ENCODE peak calls at places on chromosomes 13 and 19, in ten cellular contexts. One of them, this sample, is unnamed.

GRCh38 chr13:112254061-112254818 is 121.9 kb upstream of the SPACA7 start:
- DNase-seq in astrocyte of the hippocampus: no peak
- DNase-seq in T-helper 17 cell: no peak
- DNase-seq in stimulated activated CD8-positive, alpha-beta memory T cell treated with anti-CD3 and anti-CD28 coated beads, Interleukin-4, amount 100 ng/mL, for 1 hour: no peak
- DNase-seq in RPMI7951: no peak
- DNase-seq in activated CD4-positive, alpha-beta T cell treated with anti-CD3 and anti-CD28 coated beads, Interleukin-2, amount 50 U/mL, for 1 hour: no peak
- DNase-seq in AG08396: no peak
- DNase-seq in heart left ventricle: no peak
- DNase-seq in upper lobe of left lung: peak
- DNase-seq in stimulated activated CD4-positive, alpha-beta T cell treated with anti-CD3 and anti-CD28 coated beads, TNF-alpha, amount 100 ng/mL, for 4 hours: no peak
- DNase-seq in this sample: no peak

GRCh38 chr13:28582225-28582891 is 76.6 kb upstream of the POMP start:
- DNase-seq in T-helper 17 cell: no peak
- DNase-seq in activated CD4-positive, alpha-beta T cell treated with anti-CD3 and anti-CD28 coated beads, Interleukin-2, amount 50 U/mL, for 1 hour: no peak
- DNase-seq in stimulated activated CD8-positive, alpha-beta memory T cell treated with anti-CD3 and anti-CD28 coated beads, Interleukin-4, amount 100 ng/mL, for 1 hour: no peak
- DNase-seq in RPMI7951: no peak
- DNase-seq in heart left ventricle: no peak
- DNase-seq in stimulated activated CD4-positive, alpha-beta T cell treated with anti-CD3 and anti-CD28 coated beads, TNF-alpha, amount 100 ng/mL, for 4 hours: no peak
- DNase-seq in astrocyte of the hippocampus: no peak
- DNase-seq in AG08396: no peak
- DNase-seq in upper lobe of left lung: no peak
- DNase-seq in this sample: no peak

GRCh38 chr13:111033172-111034133 is 81.7 kb upstream of the ARHGEF7 start:
- DNase-seq in activated CD4-positive, alpha-beta T cell treated with anti-CD3 and anti-CD28 coated beads, Interleukin-2, amount 50 U/mL, for 1 hour: no peak
- DNase-seq in RPMI7951: peak
- DNase-seq in astrocyte of the hippocampus: no peak
- DNase-seq in stimulated activated CD4-positive, alpha-beta T cell treated with anti-CD3 and anti-CD28 coated beads, TNF-alpha, amount 100 ng/mL, for 4 hours: no peak
- DNase-seq in T-helper 17 cell: no peak
- DNase-seq in upper lobe of left lung: no peak
- DNase-seq in heart left ventricle: no peak
- DNase-seq in stimulated activated CD8-positive, alpha-beta memory T cell treated with anti-CD3 and anti-CD28 coated beads, Interleukin-4, amount 100 ng/mL, for 1 hour: no peak
- DNase-seq in AG08396: no peak
- DNase-seq in this sample: no peak

GRCh38 chr13:90696656-90697055 is 650.8 kb upstream of the MIR17HG start:
- DNase-seq in stimulated activated CD4-positive, alpha-beta T cell treated with anti-CD3 and anti-CD28 coated beads, TNF-alpha, amount 100 ng/mL, for 4 hours: no peak
- DNase-seq in heart left ventricle: no peak
- DNase-seq in activated CD4-positive, alpha-beta T cell treated with anti-CD3 and anti-CD28 coated beads, Interleukin-2, amount 50 U/mL, for 1 hour: no peak
- DNase-seq in stimulated activated CD8-positive, alpha-beta memory T cell treated with anti-CD3 and anti-CD28 coated beads, Interleukin-4, amount 100 ng/mL, for 1 hour: no peak
- DNase-seq in astrocyte of the hippocampus: no peak
- DNase-seq in AG08396: no peak
- DNase-seq in upper lobe of left lung: no peak
- DNase-seq in RPMI7951: no peak
- DNase-seq in T-helper 17 cell: no peak
- DNase-seq in this sample: no peak

GRCh38 chr13:25064396-25064795 is 31.5 kb upstream of the PABPC3 start:
- DNase-seq in RPMI7951: no peak
- DNase-seq in T-helper 17 cell: no peak
- DNase-seq in stimulated activated CD8-positive, alpha-beta memory T cell treated with anti-CD3 and anti-CD28 coated beads, Interleukin-4, amount 100 ng/mL, for 1 hour: no peak
- DNase-seq in astrocyte of the hippocampus: no peak
- DNase-seq in upper lobe of left lung: no peak
- DNase-seq in activated CD4-positive, alpha-beta T cell treated with anti-CD3 and anti-CD28 coated beads, Interleukin-2, amount 50 U/mL, for 1 hour: no peak
- DNase-seq in heart left ventricle: no peak
- DNase-seq in stimulated activated CD4-positive, alpha-beta T cell treated with anti-CD3 and anti-CD28 coated beads, TNF-alpha, amount 100 ng/mL, for 4 hours: no peak
- DNase-seq in AG08396: no peak
- DNase-seq in this sample: no peak

GRCh38 chr13:98216135-98216565 is 39.1 kb upstream of the RNF113B start:
- DNase-seq in activated CD4-positive, alpha-beta T cell treated with anti-CD3 and anti-CD28 coated beads, Interleukin-2, amount 50 U/mL, for 1 hour: no peak
- DNase-seq in RPMI7951: peak
- DNase-seq in T-helper 17 cell: no peak
- DNase-seq in upper lobe of left lung: no peak
- DNase-seq in stimulated activated CD4-positive, alpha-beta T cell treated with anti-CD3 and anti-CD28 coated beads, TNF-alpha, amount 100 ng/mL, for 4 hours: no peak
- DNase-seq in astrocyte of the hippocampus: peak
- DNase-seq in stimulated activated CD8-positive, alpha-beta memory T cell treated with anti-CD3 and anti-CD28 coated beads, Interleukin-4, amount 100 ng/mL, for 1 hour: no peak
- DNase-seq in AG08396: peak
- DNase-seq in heart left ventricle: peak
- DNase-seq in this sample: peak

GRCh38 chr13:42486711-42487198 is 87.2 kb upstream of the TNFSF11 start:
- DNase-seq in stimulated activated CD8-positive, alpha-beta memory T cell treated with anti-CD3 and anti-CD28 coated beads, Interleukin-4, amount 100 ng/mL, for 1 hour: no peak
- DNase-seq in upper lobe of left lung: no peak
- DNase-seq in heart left ventricle: no peak
- DNase-seq in RPMI7951: peak
- DNase-seq in activated CD4-positive, alpha-beta T cell treated with anti-CD3 and anti-CD28 coated beads, Interleukin-2, amount 50 U/mL, for 1 hour: no peak
- DNase-seq in T-helper 17 cell: no peak
- DNase-seq in AG08396: peak
- DNase-seq in stimulated activated CD4-positive, alpha-beta T cell treated with anti-CD3 and anti-CD28 coated beads, TNF-alpha, amount 100 ng/mL, for 4 hours: no peak
- DNase-seq in astrocyte of the hippocampus: peak
- DNase-seq in this sample: no peak

GRCh38 chr19:17788632-17789031 is 6.3 kb upstream of the B3GNT3 start:
- DNase-seq in upper lobe of left lung: no peak
- DNase-seq in RPMI7951: no peak
- DNase-seq in activated CD4-positive, alpha-beta T cell treated with anti-CD3 and anti-CD28 coated beads, Interleukin-2, amount 50 U/mL, for 1 hour: no peak
- DNase-seq in stimulated activated CD8-positive, alpha-beta memory T cell treated with anti-CD3 and anti-CD28 coated beads, Interleukin-4, amount 100 ng/mL, for 1 hour: no peak
- DNase-seq in astrocyte of the hippocampus: no peak
- DNase-seq in AG08396: no peak
- DNase-seq in T-helper 17 cell: no peak
- DNase-seq in stimulated activated CD4-positive, alpha-beta T cell treated with anti-CD3 and anti-CD28 coated beads, TNF-alpha, amount 100 ng/mL, for 4 hours: no peak
- DNase-seq in heart left ventricle: no peak
- DNase-seq in this sample: no peak

GRCh38 chr13:106520205-106521004 is 15.1 kb downstream of the EFNB2 start:
- DNase-seq in activated CD4-positive, alpha-beta T cell treated with anti-CD3 and anti-CD28 coated beads, Interleukin-2, amount 50 U/mL, for 1 hour: no peak
- DNase-seq in heart left ventricle: no peak
- DNase-seq in T-helper 17 cell: no peak
- DNase-seq in upper lobe of left lung: no peak
- DNase-seq in stimulated activated CD4-positive, alpha-beta T cell treated with anti-CD3 and anti-CD28 coated beads, TNF-alpha, amount 100 ng/mL, for 4 hours: no peak
- DNase-seq in stimulated activated CD8-positive, alpha-beta memory T cell treated with anti-CD3 and anti-CD28 coated beads, Interleukin-4, amount 100 ng/mL, for 1 hour: no peak
- DNase-seq in RPMI7951: no peak
- DNase-seq in AG08396: peak
- DNase-seq in astrocyte of the hippocampus: peak
- DNase-seq in this sample: no peak

GRCh38 chr19:50897191-50897607 is 14.0 kb downstream of the KLK4 start:
- DNase-seq in T-helper 17 cell: no peak
- DNase-seq in upper lobe of left lung: no peak
- DNase-seq in RPMI7951: no peak
- DNase-seq in heart left ventricle: no peak
- DNase-seq in stimulated activated CD4-positive, alpha-beta T cell treated with anti-CD3 and anti-CD28 coated beads, TNF-alpha, amount 100 ng/mL, for 4 hours: no peak
- DNase-seq in stimulated activated CD8-positive, alpha-beta memory T cell treated with anti-CD3 and anti-CD28 coated beads, Interleukin-4, amount 100 ng/mL, for 1 hour: no peak
- DNase-seq in activated CD4-positive, alpha-beta T cell treated with anti-CD3 and anti-CD28 coated beads, Interleukin-2, amount 50 U/mL, for 1 hour: no peak
- DNase-seq in astrocyte of the hippocampus: no peak
- DNase-seq in AG08396: no peak
- DNase-seq in this sample: no peak

GRCh38 chr13:46341112-46341711 is 45.8 kb downstream of the RUBCNL start:
- DNase-seq in activated CD4-positive, alpha-beta T cell treated with anti-CD3 and anti-CD28 coated beads, Interleukin-2, amount 50 U/mL, for 1 hour: no peak
- DNase-seq in astrocyte of the hippocampus: peak
- DNase-seq in T-helper 17 cell: no peak
- DNase-seq in stimulated activated CD8-positive, alpha-beta memory T cell treated with anti-CD3 and anti-CD28 coated beads, Interleukin-4, amount 100 ng/mL, for 1 hour: no peak
- DNase-seq in stimulated activated CD4-positive, alpha-beta T cell treated with anti-CD3 and anti-CD28 coated beads, TNF-alpha, amount 100 ng/mL, for 4 hours: no peak
- DNase-seq in AG08396: no peak
- DNase-seq in upper lobe of left lung: no peak
- DNase-seq in heart left ventricle: no peak
- DNase-seq in RPMI7951: peak
- DNase-seq in this sample: no peak

GRCh38 chr13:64755961-64756360 is 2474.2 kb downstream of the PCDH9 start:
- DNase-seq in stimulated activated CD8-positive, alpha-beta memory T cell treated with anti-CD3 and anti-CD28 coated beads, Interleukin-4, amount 100 ng/mL, for 1 hour: no peak
- DNase-seq in activated CD4-positive, alpha-beta T cell treated with anti-CD3 and anti-CD28 coated beads, Interleukin-2, amount 50 U/mL, for 1 hour: no peak
- DNase-seq in stimulated activated CD4-positive, alpha-beta T cell treated with anti-CD3 and anti-CD28 coated beads, TNF-alpha, amount 100 ng/mL, for 4 hours: no peak
- DNase-seq in RPMI7951: peak
- DNase-seq in upper lobe of left lung: no peak
- DNase-seq in astrocyte of the hippocampus: peak
- DNase-seq in heart left ventricle: no peak
- DNase-seq in AG08396: no peak
- DNase-seq in T-helper 17 cell: no peak
- DNase-seq in this sample: peak

GRCh38 chr13:46389457-46389856 is 2.4 kb upstream of the RUBCNL start:
- DNase-seq in T-helper 17 cell: no peak
- DNase-seq in stimulated activated CD8-positive, alpha-beta memory T cell treated with anti-CD3 and anti-CD28 coated beads, Interleukin-4, amount 100 ng/mL, for 1 hour: no peak
- DNase-seq in RPMI7951: no peak
- DNase-seq in astrocyte of the hippocampus: no peak
- DNase-seq in upper lobe of left lung: no peak
- DNase-seq in heart left ventricle: no peak
- DNase-seq in AG08396: no peak
- DNase-seq in activated CD4-positive, alpha-beta T cell treated with anti-CD3 and anti-CD28 coated beads, Interleukin-2, amount 50 U/mL, for 1 hour: no peak
- DNase-seq in stimulated activated CD4-positive, alpha-beta T cell treated with anti-CD3 and anti-CD28 coated beads, TNF-alpha, amount 100 ng/mL, for 4 hours: no peak
- DNase-seq in this sample: no peak

GRCh38 chr19:53768401-53768800 is 55.7 kb downstream of the NLRP12 start:
- DNase-seq in heart left ventricle: no peak
- DNase-seq in astrocyte of the hippocampus: no peak
- DNase-seq in stimulated activated CD4-positive, alpha-beta T cell treated with anti-CD3 and anti-CD28 coated beads, TNF-alpha, amount 100 ng/mL, for 4 hours: no peak
- DNase-seq in T-helper 17 cell: no peak
- DNase-seq in upper lobe of left lung: peak
- DNase-seq in stimulated activated CD8-positive, alpha-beta memory T cell treated with anti-CD3 and anti-CD28 coated beads, Interleukin-4, amount 100 ng/mL, for 1 hour: no peak
- DNase-seq in activated CD4-positive, alpha-beta T cell treated with anti-CD3 and anti-CD28 coated beads, Interleukin-2, amount 50 U/mL, for 1 hour: no peak
- DNase-seq in RPMI7951: no peak
- DNase-seq in AG08396: no peak
- DNase-seq in this sample: no peak